ENCODE peak calls at places on chromosomes 3 and 15, in eight cellular contexts. T is activated CD8-positive, alpha-beta T cell treated with anti-CD3 and anti-CD28 coated beads for 36 hours; D is GM20000; F is osteocyte; X is BE2C; S is AG04449; Z is lower leg skin; O is progenitor cell of endocrine pancreas. G is an unnamed sample.

GRCh38 chr15:48891229-48891765 is 13.4 kb downstream of the EID1 start:
- DNase-seq in T (no peak), D (no peak), F (no peak), X (no peak), S (no peak), Z (no peak), O (no peak), G (no peak)

GRCh38 chr3:16448691-16449090 is 64.8 kb downstream of the RFTN1 start:
- DNase-seq in T (peak), D (no peak), F (peak), X (no peak), S (peak), Z (peak), O (no peak), G (peak)

GRCh38 chr3:30290479-30290878 is 315.9 kb upstream of the TGFBR2 start:
- DNase-seq in T (no peak), D (no peak), F (no peak), X (no peak), S (no peak), Z (no peak), O (no peak), G (no peak)

GRCh38 chr3:48157950-48158376 is 30.3 kb downstream of the CDC25A start:
- DNase-seq in T (peak), D (peak), F (peak), X (peak), S (peak), Z (peak), O (peak), G (peak)

GRCh38 chr3:56940989-56941388 is 119.5 kb upstream of the SPATA12 start:
- DNase-seq in T (no peak), D (no peak), F (no peak), X (peak), S (no peak), Z (no peak), O (no peak), G (no peak)

GRCh38 chr15:101650145-101650544 is 2.0 kb downstream of the TM2D3 start:
- DNase-seq in T (peak), D (no peak), F (no peak), X (no peak), S (no peak), Z (no peak), O (no peak), G (no peak)

GRCh38 chr15:55016225-55016624 is 180.5 kb downstream of the RSL24D1 start:
- DNase-seq in T (no peak), D (no peak), F (no peak), X (no peak), S (no peak), Z (no peak), O (no peak), G (no peak)

GRCh38 chr3:53422954-53423708 is 71.3 kb upstream of the CACNA1D start:
- DNase-seq in T (no peak), D (no peak), F (no peak), X (no peak), S (no peak), Z (no peak), O (no peak), G (no peak)

GRCh38 chr15:58066042-58066867 is 744 bp upstream of the ALDH1A2 start:
- DNase-seq in T (peak), D (peak), F (peak), X (peak), S (no peak), Z (no peak), O (peak), G (peak)

GRCh38 chr15:101242160-101242998 is 9.5 kb downstream of the CHSY1 start:
- DNase-seq in T (peak), D (peak), F (peak), X (no peak), S (no peak), Z (no peak), O (no peak), G (no peak)

GRCh38 chr15:86743283-86743903 is 663.7 kb downstream of the AGBL1 start:
- DNase-seq in T (peak), D (no peak), F (no peak), X (peak), S (no peak), Z (no peak), O (peak), G (peak)

GRCh38 chr3:62632510-62633294 is 242.5 kb downstream of the CADPS start:
- DNase-seq in T (no peak), D (no peak), F (no peak), X (no peak), S (no peak), Z (no peak), O (no peak), G (no peak)
- TF ChIP-seq CTCF in T (no peak), D (no peak), F (no peak), X (peak), S (no peak), Z (no peak), O (no peak), G (no peak)

GRCh38 chr3:95521396-95521795 is 1293.0 kb upstream of the EPHA6 start:
- DNase-seq in T (no peak), D (no peak), F (no peak), X (no peak), S (no peak), Z (no peak), O (no peak), G (no peak)
- TF ChIP-seq CTCF in T (no peak), D (no peak), F (no peak), X (no peak), S (no peak), Z (no peak), O (no peak), G (no peak)

GRCh38 chr3:149538371-149538770 is 63.9 kb downstream of the TM4SF4 start:
- DNase-seq in T (no peak), D (no peak), F (no peak), X (no peak), S (no peak), Z (no peak), O (no peak), G (no peak)

GRCh38 chr3:149536429-149536828 is 61.9 kb downstream of the TM4SF4 start:
- DNase-seq in T (no peak), D (no peak), F (no peak), X (peak), S (no peak), Z (no peak), O (peak), G (peak)

GRCh38 chr3:149542375-149543312 is 68.1 kb downstream of the TM4SF4 start:
- DNase-seq in T (no peak), D (no peak), F (no peak), X (peak), S (no peak), Z (no peak), O (no peak), G (no peak)

GRCh38 chr3:149539491-149539890 is 65.0 kb downstream of the TM4SF4 start:
- DNase-seq in T (no peak), D (no peak), F (no peak), X (no peak), S (no peak), Z (no peak), O (no peak), G (no peak)

GRCh38 chr3:149541091-149541491 is 66.6 kb downstream of the TM4SF4 start:
- DNase-seq in T (no peak), D (no peak), F (no peak), X (no peak), S (no peak), Z (no peak), O (no peak), G (no peak)
- TF ChIP-seq CTCF in T (no peak), D (no peak), F (peak), X (no peak), S (peak), Z (no peak), O (no peak), G (no peak)

DNA sequence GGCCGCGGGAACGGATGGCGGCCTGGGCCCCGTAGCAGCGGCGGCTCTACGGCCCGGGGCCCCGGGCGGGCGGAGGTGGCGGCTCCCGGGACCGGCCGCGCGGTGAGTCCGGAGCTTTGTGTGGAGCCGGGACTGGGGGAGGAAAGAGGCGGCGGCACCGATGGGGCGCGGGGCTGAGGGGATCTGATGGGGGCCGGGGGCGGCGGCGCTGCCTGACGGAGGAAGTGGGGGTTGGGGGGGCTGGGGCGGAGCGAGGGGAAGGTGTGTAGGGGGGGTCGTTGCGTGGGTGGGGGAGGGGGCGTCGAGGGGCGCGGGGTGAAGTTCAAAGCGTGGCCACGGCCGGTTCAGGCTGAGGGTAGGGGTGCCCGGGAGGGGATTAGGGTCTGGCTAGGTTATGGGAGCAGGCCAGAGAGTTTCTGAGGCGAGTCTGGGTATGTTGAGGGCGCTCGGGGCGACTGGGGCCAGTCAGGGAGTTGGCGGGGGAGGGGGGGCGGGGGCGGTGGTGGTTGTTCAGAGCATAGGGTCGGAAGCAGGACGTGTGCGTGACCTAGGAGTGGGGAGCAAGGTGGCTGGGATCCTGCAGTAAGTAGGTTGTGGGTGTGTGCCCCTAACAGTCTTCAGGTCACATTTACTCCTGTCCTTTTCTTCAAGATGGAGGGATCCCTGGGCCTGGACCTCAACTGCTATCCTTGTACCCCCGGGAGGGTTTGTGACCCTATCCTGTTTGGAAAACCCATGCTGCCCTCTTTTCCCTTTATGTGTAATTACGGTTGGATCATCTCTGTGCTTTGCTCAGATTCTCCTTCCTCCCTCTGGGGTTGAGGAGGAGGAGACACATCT is 579 bp downstream of the ZNF609 start:
- DNase-seq in T (peak), D (peak), F (no peak), X (peak), S (peak), Z (peak), O (peak), G (peak)
- TF ChIP-seq CTCF in T (no peak), D (no peak), F (no peak), X (peak), S (peak), Z (no peak), O (no peak), G (no peak)